ENCODE peak calls at places on chromosomes 5 and 9, in eight cellular contexts. G is fibroblast of lung, M is NCI-H1105 treated with DMSO at 0.1 percent for 48 hours, R is T-cell, U is GM03348, S is endodermal cell, Q is iris pigment epithelial cell, T is NCI-H446 treated with DMSO at 0.1 percent for 48 hours. V is an unnamed sample.

GRCh38 chr5:12335938-12336337 is 431.7 kb upstream of the CTNND2 start:
- DNase-seq in G (no peak), M (no peak), R (no peak), U (no peak), S (no peak), Q (no peak), T (no peak), V (peak; percentile 58)

GRCh38 chr5:75387806-75388205 is 50.8 kb downstream of the HMGCR start:
- DNase-seq in G (no peak), M (no peak), R (no peak), U (no peak), S (no peak), Q (no peak), T (no peak), V (no peak)

GRCh38 chr9:83569326-83569725 is 31.1 kb upstream of the FRMD3 start:
- DNase-seq in G (no peak), M (no peak), R (no peak), U (no peak), S (no peak), Q (no peak), T (no peak), V (no peak)

GRCh38 chr5:98755406-98755805 is 18.1 kb upstream of the RGMB start:
- DNase-seq in G (peak; percentile 81), M (no peak), R (no peak), U (no peak), S (no peak), Q (peak; percentile 70), T (no peak), V (no peak)

GRCh38 chr9:110520120-110520701 is 59.3 kb downstream of the SVEP1 start:
- DNase-seq in G (peak; percentile 4), M (no peak), R (no peak), U (peak; percentile 60), S (no peak), Q (peak; percentile 63), T (no peak), V (no peak)

GRCh38 chr5:83475540-83476469 is 4.3 kb downstream of the VCAN start:
- DNase-seq in G (peak; percentile 97), M (no peak), R (no peak), U (peak; percentile 73), S (no peak), Q (peak; percentile 95), T (no peak), V (peak; percentile 70)

GRCh38 chr9:109182940-109183798 is 16.1 kb upstream of the FRRS1L start:
- DNase-seq in G (peak; percentile 35), M (no peak), R (no peak), U (peak; percentile 67), S (peak; percentile 79), Q (peak; percentile 32), T (no peak), V (peak; percentile 68)

GRCh38 chr5:87787640-87788039 is 374.9 kb upstream of the CCNH start:
- DNase-seq in G (no peak), M (no peak), R (no peak), U (no peak), S (peak; percentile 49), Q (no peak), T (no peak), V (peak; percentile 6)

GRCh38 chr9:137511758-137512463 is 38.3 kb downstream of the PNPLA7 start:
- DNase-seq in G (no peak), M (no peak), R (no peak), U (no peak), S (no peak), Q (no peak), T (no peak), V (no peak)

GRCh38 chr5:177171961-177172360 is 38.4 kb downstream of the NSD1 start:
- DNase-seq in G (no peak), M (no peak), R (no peak), U (no peak), S (no peak), Q (no peak), T (no peak), V (no peak)

GRCh38 chr9:77897292-77897691 is 134.3 kb downstream of the GNAQ start:
- DNase-seq in G (peak; percentile 17), M (no peak), R (no peak), U (no peak), S (peak; percentile 70), Q (no peak), T (no peak), V (peak; percentile 65)

GRCh38 chr5:157205708-157206107 is 25.1 kb downstream of the ITK start:
- DNase-seq in G (no peak), M (no peak), R (no peak), U (no peak), S (no peak), Q (no peak), T (no peak), V (no peak)

GRCh38 chr9:95494022-95494415 is 22.8 kb downstream of the PTCH1 start:
- DNase-seq in G (no peak), M (peak; percentile 80), R (no peak), U (no peak), S (no peak), Q (no peak), T (no peak), V (no peak)

GRCh38 chr5:147391781-147392180 is 118.1 kb downstream of the DPYSL3 start:
- DNase-seq in G (peak; percentile 91), M (no peak), R (no peak), U (peak; percentile 71), S (peak; percentile 82), Q (peak; percentile 91), T (peak; percentile 12), V (peak; percentile 72)

GRCh38 chr5:74767579-74767913 is 497 bp downstream of the NSA2 start:
- DNase-seq in G (peak; percentile 67), M (peak; percentile 14), R (no peak), U (peak; percentile 50), S (peak; percentile 55), Q (peak; percentile 78), T (no peak), V (peak; percentile 53)

GRCh38 chr5:181130832-181131496 is at the start of gene OR2V1:
- DNase-seq in G (no peak), M (no peak), R (no peak), U (no peak), S (no peak), Q (no peak), T (no peak), V (no peak)

GRCh38 chr9:92639791-92640271 is 30.1 kb downstream of the IPPK start:
- DNase-seq in G (no peak), M (no peak), R (no peak), U (no peak), S (no peak), Q (no peak), T (no peak), V (no peak)

GRCh38 chr5:65506961-65507360 is 25.2 kb upstream of the ADAMTS6 start:
- DNase-seq in G (peak; percentile 81), M (no peak), R (no peak), U (peak; percentile 81), S (no peak), Q (peak; percentile 70), T (peak; percentile 33), V (no peak)

GRCh38 chr9:128946945-128947422 is 419 bp downstream of the DOLK start:
- DNase-seq in G (peak; percentile 45), M (peak; percentile 25), R (no peak), U (no peak), S (no peak), Q (peak; percentile 47), T (no peak), V (peak; percentile 29)

GRCh38 chr5:178111925-178112324 is 1.4 kb upstream of the N4BP3 start:
- DNase-seq in G (no peak), M (no peak), R (no peak), U (peak; percentile 75), S (no peak), Q (peak; percentile 67), T (no peak), V (no peak)

GRCh38 chr5:131264453-131265200 is 774 bp downstream of the CDC42SE2 start:
- DNase-seq in G (peak; percentile 46), M (peak; percentile 27), R (peak; percentile 22), U (peak; percentile 44), S (peak; percentile 81), Q (no peak), T (no peak), V (peak; percentile 75)

GRCh38 chr9:97510797-97511761 is 9.6 kb downstream of the TMOD1 start:
- DNase-seq in G (peak; percentile 79), M (no peak), R (no peak), U (no peak), S (peak; percentile 13), Q (peak; percentile 69), T (no peak), V (no peak)

GRCh38 chr9:96398582-96399334 is 15.2 kb upstream of the SLC35D2 start:
- DNase-seq in G (no peak), M (no peak), R (no peak), U (no peak), S (no peak), Q (peak; percentile 16), T (no peak), V (peak; percentile 44)

GRCh38 chr5:72434781-72435437 is 72.3 kb downstream of the ZNF366 start:
- DNase-seq in G (no peak), M (no peak), R (no peak), U (no peak), S (no peak), Q (no peak), T (no peak), V (no peak)

GRCh38 chr5:93519737-93520136 is 61.3 kb downstream of the NR2F1-AS1 start:
- DNase-seq in G (peak; percentile 46), M (no peak), R (no peak), U (peak; percentile 15), S (no peak), Q (peak; percentile 44), T (no peak), V (no peak)

GRCh38 chr9:14838701-14839100 is 71.5 kb downstream of the FREM1 start:
- DNase-seq in G (no peak), M (no peak), R (no peak), U (no peak), S (no peak), Q (peak; percentile 7), T (no peak), V (no peak)

GRCh38 chr5:133269707-133270106 is 217.9 kb downstream of the HSPA4 start:
- DNase-seq in G (no peak), M (no peak), R (no peak), U (no peak), S (no peak), Q (no peak), T (no peak), V (no peak)

GRCh38 chr5:54519083-54519541 is 1.6 kb downstream of the SNX18 start:
- DNase-seq in G (no peak), M (no peak), R (no peak), U (no peak), S (no peak), Q (no peak), T (no peak), V (no peak)

GRCh38 chr9:4315582-4316215 is 15.8 kb upstream of the GLIS3 start:
- DNase-seq in G (peak; percentile 67), M (peak; percentile 66), R (peak; percentile 44), U (peak; percentile 74), S (peak; percentile 94), Q (peak; percentile 78), T (peak; percentile 65), V (peak; percentile 79)

GRCh38 chr5:142327111-142327842 is 2.5 kb upstream of the SPRY4 start:
- DNase-seq in G (peak; percentile 64), M (no peak), R (no peak), U (peak; percentile 67), S (peak; percentile 79), Q (peak; percentile 84), T (no peak), V (peak; percentile 94)

GRCh38 chr5:40754381-40755092 is 1.2 kb downstream of the TTC33 start:
- DNase-seq in G (peak; percentile 66), M (no peak), R (no peak), U (peak; percentile 22), S (no peak), Q (peak; percentile 88), T (no peak), V (peak; percentile 27)

GRCh38 chr9:8780386-8780785 is 980.8 kb upstream of the DMAC1 start:
- DNase-seq in G (no peak), M (no peak), R (no peak), U (no peak), S (no peak), Q (no peak), T (no peak), V (no peak)

GRCh38 chr9:125203259-125203658 is 2.9 kb downstream of the RABEPK start:
- DNase-seq in G (no peak), M (no peak), R (no peak), U (peak; percentile 18), S (no peak), Q (peak; percentile 28), T (peak; percentile 76), V (peak; percentile 13)

GRCh38 chr5:157115502-157115901 is 6.7 kb upstream of the HAVCR2 start:
- DNase-seq in G (no peak), M (no peak), R (no peak), U (no peak), S (no peak), Q (no peak), T (no peak), V (no peak)

V was measured in mesendoderm.